ENCODE peak calls at places on chromosome 4, in seven cellular contexts. One of them, this sample, is unnamed.

GRCh38 chr4:118729287-118730286 is 44.4 kb downstream of the METTL14 start:
- DNase-seq in fibroblast of mammary gland: peak
- DNase-seq in thoracic aorta: no peak
- DNase-seq in ACHN: no peak
- DNase-seq in RKO: no peak
- DNase-seq in HL-60: no peak
- DNase-seq in neural crest cell: no peak
- DNase-seq in this sample: no peak

GRCh38 chr4:109233585-109233984 is 68.9 kb downstream of the COL25A1 start:
- DNase-seq in RKO: peak
- DNase-seq in thoracic aorta: no peak
- DNase-seq in neural crest cell: no peak
- DNase-seq in ACHN: no peak
- DNase-seq in fibroblast of mammary gland: peak
- DNase-seq in HL-60: no peak
- DNase-seq in this sample: no peak

GRCh38 chr4:4379540-4380087 is 7.3 kb upstream of the NSG1 start:
- DNase-seq in thoracic aorta: no peak
- DNase-seq in neural crest cell: no peak
- DNase-seq in RKO: no peak
- DNase-seq in ACHN: no peak
- DNase-seq in fibroblast of mammary gland: no peak
- DNase-seq in HL-60: no peak
- DNase-seq in this sample: no peak

GRCh38 chr4:139587452-139587851 is 31.4 kb upstream of the SETD7 start:
- DNase-seq in thoracic aorta: no peak
- DNase-seq in fibroblast of mammary gland: peak
- DNase-seq in RKO: no peak
- DNase-seq in neural crest cell: no peak
- DNase-seq in HL-60: no peak
- DNase-seq in ACHN: no peak
- DNase-seq in this sample: no peak

GRCh38 chr4:7285244-7286122 is 93.1 kb downstream of the SORCS2 start:
- DNase-seq in neural crest cell: no peak
- DNase-seq in thoracic aorta: no peak
- DNase-seq in HL-60: no peak
- DNase-seq in RKO: no peak
- DNase-seq in ACHN: no peak
- DNase-seq in fibroblast of mammary gland: no peak
- DNase-seq in this sample: no peak

GRCh38 chr4:1207157-1207470 is 34.7 kb upstream of the SPON2 start:
- DNase-seq in neural crest cell: no peak
- DNase-seq in ACHN: no peak
- DNase-seq in thoracic aorta: no peak
- DNase-seq in RKO: no peak
- DNase-seq in fibroblast of mammary gland: no peak
- DNase-seq in HL-60: no peak
- DNase-seq in this sample: no peak

GRCh38 chr4:21827575-21827974 is 121.0 kb downstream of the KCNIP4 start:
- DNase-seq in neural crest cell: no peak
- DNase-seq in fibroblast of mammary gland: peak
- DNase-seq in HL-60: no peak
- DNase-seq in RKO: no peak
- DNase-seq in thoracic aorta: no peak
- DNase-seq in ACHN: no peak
- DNase-seq in this sample: peak

GRCh38 chr4:89838005-89838404 is 1.0 kb upstream of the SNCA start:
- DNase-seq in thoracic aorta: no peak
- DNase-seq in ACHN: peak
- DNase-seq in fibroblast of mammary gland: no peak
- DNase-seq in neural crest cell: peak
- DNase-seq in HL-60: no peak
- DNase-seq in RKO: no peak
- DNase-seq in this sample: peak

GRCh38 chr4:175290401-175290800 is 372.2 kb downstream of the ADAM29 start:
- DNase-seq in RKO: no peak
- DNase-seq in fibroblast of mammary gland: peak
- DNase-seq in neural crest cell: no peak
- DNase-seq in HL-60: no peak
- DNase-seq in thoracic aorta: no peak
- DNase-seq in ACHN: no peak
- DNase-seq in this sample: no peak

GRCh38 chr4:75844151-75844662 is 58.0 kb downstream of the PPEF2 start:
- DNase-seq in fibroblast of mammary gland: peak
- DNase-seq in ACHN: peak
- DNase-seq in HL-60: no peak
- DNase-seq in RKO: no peak
- DNase-seq in neural crest cell: no peak
- DNase-seq in thoracic aorta: no peak
- DNase-seq in this sample: no peak

GRCh38 chr4:137692205-137692604 is 159.9 kb upstream of the PCDH18 start:
- DNase-seq in RKO: no peak
- DNase-seq in fibroblast of mammary gland: no peak
- DNase-seq in thoracic aorta: no peak
- DNase-seq in HL-60: no peak
- DNase-seq in ACHN: no peak
- DNase-seq in neural crest cell: no peak
- DNase-seq in this sample: no peak

GRCh38 chr4:82739292-82740190 is 59.1 kb downstream of the SCD5 start:
- DNase-seq in neural crest cell: peak
- DNase-seq in thoracic aorta: no peak
- DNase-seq in RKO: no peak
- DNase-seq in ACHN: peak
- DNase-seq in fibroblast of mammary gland: peak
- DNase-seq in HL-60: peak
- DNase-seq in this sample: peak

GRCh38 chr4:147772459-147772969 is 40.6 kb downstream of the ARHGAP10 start:
- DNase-seq in HL-60: no peak
- DNase-seq in RKO: no peak
- DNase-seq in ACHN: peak
- DNase-seq in neural crest cell: no peak
- DNase-seq in thoracic aorta: no peak
- DNase-seq in fibroblast of mammary gland: peak
- DNase-seq in this sample: peak

GRCh38 chr4:116180056-116180690 is 905.2 kb downstream of the TRAM1L1 start:
- DNase-seq in neural crest cell: no peak
- DNase-seq in HL-60: no peak
- DNase-seq in ACHN: peak
- DNase-seq in thoracic aorta: no peak
- DNase-seq in fibroblast of mammary gland: peak
- DNase-seq in RKO: peak
- DNase-seq in this sample: peak

GRCh38 chr4:147596377-147596776 is 20.8 kb upstream of the TMEM184C start:
- DNase-seq in thoracic aorta: no peak
- DNase-seq in HL-60: no peak
- DNase-seq in neural crest cell: no peak
- DNase-seq in ACHN: peak
- DNase-seq in RKO: peak
- DNase-seq in fibroblast of mammary gland: peak
- DNase-seq in this sample: no peak

GRCh38 chr4:156968479-156968984 is 3.1 kb downstream of the PDGFC start:
- DNase-seq in ACHN: peak
- DNase-seq in RKO: peak
- DNase-seq in HL-60: peak
- DNase-seq in thoracic aorta: no peak
- DNase-seq in neural crest cell: peak
- DNase-seq in fibroblast of mammary gland: peak
- DNase-seq in this sample: peak

GRCh38 chr4:113170115-113170817 is 120.8 kb downstream of the ANK2 start:
- DNase-seq in ACHN: no peak
- DNase-seq in thoracic aorta: no peak
- DNase-seq in neural crest cell: no peak
- DNase-seq in HL-60: no peak
- DNase-seq in RKO: no peak
- DNase-seq in fibroblast of mammary gland: no peak
- DNase-seq in this sample: peak

GRCh38 chr4:186104895-186105720 is 604 bp downstream of the FAM149A start:
- DNase-seq in ACHN: peak
- DNase-seq in thoracic aorta: no peak
- DNase-seq in RKO: no peak
- DNase-seq in HL-60: no peak
- DNase-seq in fibroblast of mammary gland: no peak
- DNase-seq in neural crest cell: peak
- DNase-seq in this sample: peak